ENCODE peak calls at places on chromosomes 1 and 21, in ten cellular contexts. G is cardiac septum; S is GM12891; K is NCI-H1417; N is type B pancreatic cell; U is PC-3; P is hippocampal formation; O is stimulated activated CD8-positive, alpha-beta memory T cell treated with anti-CD3 and anti-CD28 coated beads, Interleukin-15, amount 100 ng/mL, for 1 hour; L is IMR-90; C is stimulated activated CD4-positive, alpha-beta T cell treated with anti-CD3 and anti-CD28 coated beads, Interleukin-12 subunit alpha, Interleukin-12 subunit beta, amount 100 ng/mL, for 4 hours. V is an unnamed sample.

GRCh38 chr21:39851219-39851618 is 16.0 kb upstream of the PCP4 start:
- DNase-seq in O (no peak), K (no peak), P (no peak), L (no peak), N (no peak), U (no peak), G (no peak), C (no peak), S (no peak), V (no peak)

GRCh38 chr1:50976890-50977574 is 7.0 kb downstream of the CDKN2C start:
- DNase-seq in U (peak; percentile 52), O (no peak), N (no peak), C (peak; percentile 10), G (no peak), P (peak; percentile 24), K (peak; percentile 90), L (peak; percentile 39), S (peak; percentile 24), V (peak; percentile 14)

GRCh38 chr1:35554261-35555211 is 2.7 kb downstream of the KIAA0319L start:
- DNase-seq in L (no peak), G (no peak), P (no peak), U (peak; percentile 79), N (no peak), K (no peak), C (no peak), S (no peak), O (no peak), V (no peak)

GRCh38 chr1:31504001-31504400 is 72.3 kb upstream of the TINAGL1 start:
- DNase-seq in C (no peak), K (no peak), G (no peak), L (no peak), S (no peak), P (no peak), O (no peak), U (no peak), N (no peak), V (no peak)

GRCh38 chr1:167166703-167167100 is 54.0 kb upstream of the POU2F1 start:
- DNase-seq in U (no peak), C (no peak), S (no peak), G (no peak), P (no peak), K (no peak), O (no peak), N (no peak), L (no peak), V (no peak)

GRCh38 chr1:64892576-64893573 is 73.5 kb downstream of the JAK1 start:
- DNase-seq in O (no peak), K (no peak), N (no peak), L (peak; percentile 23), G (no peak), S (no peak), P (no peak), C (no peak), U (no peak), V (no peak)

GRCh38 chr1:30763654-30764248 is 6.2 kb upstream of the LAPTM5 start:
- DNase-seq in K (no peak), P (peak; percentile 46), C (no peak), L (peak; percentile 48), G (no peak), S (no peak), O (no peak), U (no peak), N (no peak), V (no peak)

GRCh38 chr1:1079408-1080121 is 5.5 kb upstream of the RNF223 start:
- DNase-seq in U (peak; percentile 99), L (peak; percentile 90), K (peak; percentile 78), O (no peak), C (peak; percentile 36), N (peak; percentile 75), G (peak; percentile 75), P (no peak), S (peak; percentile 76), V (no peak)

GRCh38 chr1:59317780-59318179 is 20.9 kb downstream of the FGGY start:
- DNase-seq in K (peak; percentile 12), N (no peak), O (no peak), C (no peak), P (no peak), G (no peak), L (no peak), U (no peak), S (no peak), V (no peak)

GRCh38 chr1:113353581-113353980 is 36.7 kb upstream of the MAGI3 start:
- DNase-seq in P (no peak), N (no peak), S (no peak), C (no peak), L (no peak), G (no peak), U (peak; percentile 30), K (no peak), O (no peak), V (no peak)

GRCh38 chr1:221712776-221713431 is 29.0 kb downstream of the DUSP10 start:
- DNase-seq in O (peak; percentile 66), L (no peak), N (no peak), G (no peak), C (peak; percentile 34), P (no peak), S (no peak), K (no peak), U (peak; percentile 25), V (peak; percentile 87)

GRCh38 chr1:63126104-63126503 is 196.3 kb upstream of the FOXD3 start:
- DNase-seq in U (no peak), K (no peak), C (no peak), O (no peak), P (no peak), L (no peak), G (no peak), S (no peak), N (no peak), V (no peak)

GRCh38 chr1:206872139-206872538 is 6.7 kb downstream of the IL20 start:
- DNase-seq in N (no peak), L (no peak), G (no peak), C (no peak), U (no peak), K (no peak), S (no peak), P (no peak), O (no peak), V (no peak)

GRCh38 chr1:39268112-39268581 is 63.7 kb downstream of the MACF1 start:
- DNase-seq in U (no peak), G (no peak), O (no peak), P (peak; percentile 56), S (no peak), L (peak; percentile 90), K (peak; percentile 66), N (no peak), C (no peak), V (peak; percentile 39)

GRCh38 chr1:198373376-198373775 is 167.1 kb downstream of the ATP6V1G3 start:
- DNase-seq in P (no peak), S (no peak), O (no peak), G (no peak), N (no peak), U (peak; percentile 7), K (no peak), C (no peak), L (peak; percentile 58), V (no peak)

GRCh38 chr21:46159390-46159789 is 4.0 kb upstream of the FTCD start:
- DNase-seq in O (no peak), U (no peak), P (no peak), L (no peak), C (no peak), S (no peak), N (no peak), G (no peak), K (no peak), V (no peak)

GRCh38 chr1:58812926-58813325 is 29.1 kb upstream of the JUN start:
- DNase-seq in O (no peak), L (no peak), U (no peak), P (no peak), C (no peak), G (no peak), K (no peak), S (no peak), N (no peak), V (peak; percentile 84)

GRCh38 chr1:117732956-117733355 is 127.1 kb downstream of the TENT5C start:
- DNase-seq in O (no peak), P (no peak), L (no peak), U (no peak), G (no peak), K (no peak), S (no peak), N (no peak), C (no peak), V (no peak)

GRCh38 chr1:221856188-221857093 is 114.6 kb upstream of the DUSP10 start:
- DNase-seq in N (no peak), G (no peak), U (peak; percentile 41), L (peak; percentile 92), S (no peak), P (no peak), O (no peak), K (no peak), C (no peak), V (no peak)

GRCh38 chr21:33208534-33208933 is 21.2 kb upstream of the IFNAR2 start:
- DNase-seq in C (no peak), S (no peak), N (no peak), U (no peak), P (no peak), K (no peak), L (no peak), G (no peak), O (no peak), V (no peak)

GRCh38 chr21:39881661-39882060 is 14.4 kb downstream of the PCP4 start:
- DNase-seq in K (no peak), G (no peak), C (no peak), N (no peak), L (no peak), U (no peak), P (no peak), S (no peak), O (no peak), V (no peak)

GRCh38 chr1:193190096-193190744 is 3.8 kb upstream of the B3GALT2 start:
- DNase-seq in K (no peak), G (no peak), N (no peak), O (no peak), P (no peak), C (no peak), U (no peak), S (no peak), L (peak; percentile 33), V (no peak)

GRCh38 chr1:115242543-115242942 is 95.5 kb downstream of the NGF start:
- DNase-seq in L (no peak), S (no peak), P (no peak), G (no peak), C (no peak), N (no peak), K (peak; percentile 31), U (no peak), O (no peak), V (no peak)

GRCh38 chr1:182617075-182617429 is 12.9 kb upstream of the RGS16 start:
- DNase-seq in O (no peak), L (no peak), P (no peak), S (no peak), C (no peak), N (no peak), G (no peak), K (peak; percentile 56), U (no peak), V (no peak)

GRCh38 chr1:8078176-8078671 is 52.1 kb upstream of the ERRFI1 start:
- DNase-seq in U (peak; percentile 86), N (no peak), G (no peak), S (no peak), C (no peak), L (peak; percentile 77), P (no peak), O (no peak), K (no peak), V (no peak)